ENCODE peak calls at places on chromosome X, in seven cellular contexts. D, W, O, M, A, P and U are unnamed samples.

GRCh38 chrX:148872153-148872540 is 371.7 kb downstream of the AFF2 start:
- DNase-seq in D (no peak), W (no peak), O (no peak), M (no peak), A (no peak), P (no peak), U (no peak)

GRCh38 chrX:51281758-51282318 is 50.8 kb upstream of the NUDT10 start:
- DNase-seq in D (no peak), W (no peak), O (no peak), M (no peak), A (no peak), P (no peak), U (no peak)

GRCh38 chrX:3990569-3990968 is 277.1 kb upstream of the PRKX start:
- DNase-seq in D (peak), W (no peak), O (no peak), M (no peak), A (no peak), P (no peak), U (no peak)

GRCh38 chrX:43166874-43167273 is 388.9 kb upstream of the PPP1R2C start:
- DNase-seq in D (no peak), W (no peak), O (no peak), M (no peak), A (no peak), P (no peak), U (no peak)

GRCh38 chrX:22950278-22951266 is 49.2 kb upstream of the DDX53 start:
- DNase-seq in D (no peak), W (peak), O (no peak), M (no peak), A (peak), P (no peak), U (no peak)

GRCh38 chrX:20378291-20378920 is 111.7 kb upstream of the RPS6KA3 start:
- DNase-seq in D (no peak), W (no peak), O (no peak), M (no peak), A (no peak), P (peak), U (no peak)

GRCh38 chrX:56762707-56763555 is 33.9 kb downstream of the NBDY start:
- DNase-seq in D (no peak), W (no peak), O (peak), M (no peak), A (no peak), P (no peak), U (no peak)

GRCh38 chrX:126551725-126552312 is 795 bp downstream of the DCAF12L1 start:
- DNase-seq in D (no peak), W (no peak), O (no peak), M (peak), A (no peak), P (no peak), U (no peak)

GRCh38 chrX:40003982-40004535 is 93.7 kb downstream of the BCOR start:
- DNase-seq in D (no peak), W (no peak), O (no peak), M (no peak), A (no peak), P (no peak), U (no peak)

GRCh38 chrX:16783452-16783851 is 2.8 kb upstream of the TXLNG start:
- DNase-seq in D (no peak), W (no peak), O (no peak), M (no peak), A (no peak), P (no peak), U (no peak)

GRCh38 chrX:32269877-32270276 is 941.5 kb downstream of the DMD start:
- DNase-seq in D (no peak), W (no peak), O (no peak), M (no peak), A (no peak), P (no peak), U (no peak)

GRCh38 chrX:111360839-111361238 is 51.2 kb downstream of the DCX start:
- DNase-seq in D (no peak), W (no peak), O (no peak), M (no peak), A (no peak), P (no peak), U (no peak)

GRCh38 chrX:76148011-76148665 is 24.7 kb upstream of the PBDC1 start:
- DNase-seq in D (no peak), W (no peak), O (no peak), M (no peak), A (no peak), P (peak), U (no peak)

GRCh38 chrX:26918633-26919032 is 544.5 kb downstream of the PPP4R3C start:
- DNase-seq in D (peak), W (no peak), O (no peak), M (no peak), A (no peak), P (no peak), U (no peak)

GRCh38 chrX:124796989-124797388 is 450.6 kb downstream of the SH2D1A start:
- DNase-seq in D (no peak), W (no peak), O (no peak), M (no peak), A (no peak), P (no peak), U (no peak)

GRCh38 chrX:104411800-104412199 is 154.2 kb upstream of the IL1RAPL2 start:
- DNase-seq in D (no peak), W (no peak), O (no peak), M (no peak), A (no peak), P (no peak), U (no peak)

GRCh38 chrX:70456256-70456655 is 11.6 kb downstream of the DLG3 start:
- DNase-seq in D (no peak), W (no peak), O (no peak), M (no peak), A (no peak), P (no peak), U (no peak)

GRCh38 chrX:137428777-137429564 is 137.0 kb upstream of the ZIC3 start:
- DNase-seq in D (peak), W (no peak), O (no peak), M (no peak), A (no peak), P (no peak), U (no peak)

GRCh38 chrX:109714340-109714958 is 18.6 kb downstream of the ACSL4 start:
- DNase-seq in D (no peak), W (no peak), O (no peak), M (no peak), A (no peak), P (no peak), U (no peak)

GRCh38 chrX:134716620-134717012 is 58.3 kb upstream of the PLAC1 start:
- DNase-seq in D (no peak), W (no peak), O (no peak), M (no peak), A (no peak), P (no peak), U (no peak)

GRCh38 chrX:26649534-26649933 is 433.6 kb downstream of the MAGEB5 start:
- DNase-seq in D (no peak), W (no peak), O (no peak), M (no peak), A (no peak), P (no peak), U (no peak)

GRCh38 chrX:148290041-148290440 is 210.4 kb upstream of the AFF2 start:
- DNase-seq in D (no peak), W (no peak), O (no peak), M (no peak), A (no peak), P (no peak), U (no peak)

GRCh38 chrX:67607436-67607835 is 63.6 kb downstream of the AR start:
- DNase-seq in D (no peak), W (no peak), O (no peak), M (no peak), A (no peak), P (no peak), U (no peak)

GRCh38 chrX:16897445-16897844 is 27.3 kb upstream of the RBBP7 start:
- DNase-seq in D (peak), W (no peak), O (no peak), M (no peak), A (no peak), P (no peak), U (no peak)

GRCh38 chrX:15143050-15143824 is 126.6 kb downstream of the ASB9 start:
- DNase-seq in D (peak), W (no peak), O (no peak), M (no peak), A (no peak), P (no peak), U (no peak)

GRCh38 chrX:29903365-29903764 is 312.0 kb upstream of the MAGEB2 start:
- DNase-seq in D (no peak), W (no peak), O (no peak), M (no peak), A (no peak), P (no peak), U (no peak)

GRCh38 chrX:124393659-124394058 is 47.3 kb downstream of the SH2D1A start:
- DNase-seq in D (no peak), W (no peak), O (no peak), M (no peak), A (no peak), P (no peak), U (no peak)

GRCh38 chrX:69024931-69025330 is 140.3 kb downstream of the PJA1 start:
- DNase-seq in D (no peak), W (no peak), O (peak), M (peak), A (no peak), P (no peak), U (no peak)

GRCh38 chrX:72554448-72555140 is 18.0 kb downstream of the HDAC8 start:
- DNase-seq in D (peak), W (no peak), O (no peak), M (no peak), A (no peak), P (no peak), U (no peak)
- TF ChIP-seq CTCF in D (peak), W (no peak), O (no peak), M (no peak), A (no peak), P (peak), U (no peak)

GRCh38 chrX:151722241-151722846 is 6.5 kb downstream of the FATE1 start:
- DNase-seq in D (peak), W (no peak), O (peak), M (no peak), A (no peak), P (peak), U (no peak)
- TF ChIP-seq CTCF in D (peak), W (no peak), O (no peak), M (no peak), A (peak), P (peak), U (no peak)

GRCh38 chrX:11557120-11557519 is 108.6 kb downstream of the ARHGAP6 start:
- DNase-seq in D (no peak), W (peak), O (no peak), M (no peak), A (no peak), P (no peak), U (no peak)

GRCh38 chrX:11558972-11559371 is 106.7 kb downstream of the ARHGAP6 start:
- DNase-seq in D (peak), W (no peak), O (no peak), M (no peak), A (no peak), P (no peak), U (peak)

GRCh38 chrX:11553594-11553993 is 112.1 kb downstream of the ARHGAP6 start:
- DNase-seq in D (no peak), W (no peak), O (no peak), M (no peak), A (no peak), P (no peak), U (no peak)

GRCh38 chrX:11555759-11556158 is 110.0 kb downstream of the ARHGAP6 start:
- DNase-seq in D (no peak), W (no peak), O (no peak), M (no peak), A (no peak), P (no peak), U (no peak)
- TF ChIP-seq CTCF in D (no peak), W (no peak), O (no peak), M (no peak), A (no peak), P (no peak), U (no peak)

GRCh38 chrX:139559383-139560042 is 29.0 kb downstream of the F9 start:
- DNase-seq in D (peak), W (no peak), O (no peak), M (no peak), A (peak), P (peak), U (no peak)
- TF ChIP-seq CTCF in D (peak), W (peak), O (peak), M (peak), A (peak), P (peak), U (no peak)

GRCh38 chrX:138504254-138504653 is 207.3 kb downstream of the FGF13 start:
- DNase-seq in D (no peak), W (no peak), O (no peak), M (no peak), A (no peak), P (no peak), U (no peak)
- TF ChIP-seq CTCF in D (no peak), W (no peak), O (no peak), M (no peak), A (no peak), P (no peak), U (no peak)

GRCh38 chrX:28697732-28698131 is 110.5 kb downstream of the IL1RAPL1 start:
- DNase-seq in D (no peak), W (no peak), O (no peak), M (no peak), A (no peak), P (no peak), U (no peak)

DNA sequence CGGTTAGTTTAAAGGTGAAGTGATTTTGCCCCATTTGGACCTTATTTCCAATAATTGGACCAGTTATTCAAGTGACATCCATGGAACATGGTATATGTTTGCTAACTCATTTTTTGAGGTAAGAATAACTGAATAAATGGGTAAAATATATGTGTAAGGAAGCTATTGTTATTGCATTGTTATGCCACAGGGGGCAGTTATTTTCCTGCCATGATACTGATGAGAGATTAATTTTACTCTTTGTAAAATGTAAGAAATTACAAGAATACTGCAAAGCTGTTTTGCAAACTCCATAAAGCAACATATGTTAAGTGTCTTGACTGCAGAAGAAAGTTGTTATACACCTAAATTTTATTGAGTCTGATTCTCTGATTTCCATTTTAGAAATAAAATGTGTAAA is 114.0 kb downstream of the IL1RAPL1 start:
- DNase-seq in D (no peak), W (no peak), O (no peak), M (no peak), A (no peak), P (no peak), U (no peak)
- TF ChIP-seq CTCF in D (no peak), W (no peak), O (no peak), M (no peak), A (peak), P (peak), U (no peak)

GRCh38 chrX:25524150-25524549 is 508.4 kb upstream of the ARX start:
- DNase-seq in D (no peak), W (no peak), O (no peak), M (no peak), A (peak), P (no peak), U (no peak)
- TF ChIP-seq CTCF in D (no peak), W (no peak), O (no peak), M (no peak), A (no peak), P (no peak), U (no peak)

DNA sequence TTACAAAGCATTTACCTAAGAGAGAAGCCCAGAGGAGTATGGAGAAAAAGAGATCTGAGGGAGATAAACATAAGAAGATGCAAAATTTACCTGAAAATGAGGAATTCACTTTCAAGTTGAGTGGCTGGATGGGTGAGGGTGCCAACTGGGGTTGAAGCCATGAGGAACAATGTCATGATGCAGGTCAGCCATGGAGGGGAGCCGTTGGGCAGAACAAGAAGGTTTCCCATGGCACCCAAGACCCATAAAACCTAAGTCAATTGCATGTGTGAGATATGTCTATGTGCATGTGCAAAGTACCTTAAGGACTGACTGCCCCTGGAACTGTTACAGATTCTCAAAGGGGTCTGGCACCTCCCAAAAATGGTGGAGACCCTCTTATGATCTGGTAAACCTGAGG is 46.6 kb upstream of the PRRG1 start:
- DNase-seq in D (no peak), W (no peak), O (no peak), M (no peak), A (no peak), P (no peak), U (no peak)
- TF ChIP-seq CTCF in D (no peak), W (peak), O (no peak), M (no peak), A (peak), P (no peak), U (no peak)